ENCODE peak calls at places on chromosomes 4 and X, in five cellular contexts. Y is MCF 10A, I is AG09309, W is fibroblast of mammary gland, N is Calu3. U is an unnamed sample.

GRCh38 chr4:7769936-7770674 is 169.6 kb downstream of the AFAP1 start:
- DNase-seq in Y (peak), I (no peak), W (peak), N (peak), U (no peak)

GRCh38 chr4:173486714-173487392 is 43.2 kb downstream of the HAND2 start:
- DNase-seq in Y (no peak), I (no peak), W (no peak), N (no peak), U (no peak)

GRCh38 chr4:102868153-102868781 is 525 bp upstream of the CISD2 start:
- DNase-seq in Y (no peak), I (no peak), W (no peak), N (peak), U (no peak)

GRCh38 chr4:185119927-185120630 is 23.0 kb upstream of the SLC25A4 start:
- DNase-seq in Y (no peak), I (no peak), W (no peak), N (no peak), U (no peak)

GRCh38 chrX:154775611-154776349 is 13.1 kb downstream of the DKC1 start:
- DNase-seq in Y (peak), I (no peak), W (peak), N (no peak), U (no peak)

GRCh38 chrX:152652467-152652866 is 14.8 kb downstream of the GABRQ start:
- DNase-seq in Y (no peak), I (no peak), W (no peak), N (no peak), U (no peak)

GRCh38 chr4:165974647-165975335 is 101.8 kb downstream of the TLL1 start:
- DNase-seq in Y (no peak), I (no peak), W (peak), N (no peak), U (no peak)

GRCh38 chr4:159070742-159071141 is 32.1 kb upstream of the RAPGEF2 start:
- DNase-seq in Y (peak), I (peak), W (peak), N (no peak), U (no peak)

GRCh38 chr4:8643441-8643840 is 50.9 kb downstream of the CPZ start:
- DNase-seq in Y (no peak), I (no peak), W (no peak), N (no peak), U (no peak)

GRCh38 chr4:96315815-96316214 is 475.9 kb downstream of the PDHA2 start:
- DNase-seq in Y (peak), I (no peak), W (no peak), N (no peak), U (no peak)

GRCh38 chr4:100823066-100823992 is 305.5 kb upstream of the EMCN start:
- DNase-seq in Y (peak), I (peak), W (peak), N (no peak), U (no peak)

GRCh38 chrX:10103023-10103422 is 53.8 kb upstream of the CLCN4 start:
- DNase-seq in Y (peak), I (peak), W (peak), N (no peak), U (no peak)

GRCh38 chr4:166527500-166527899 is 654.5 kb downstream of the TLL1 start:
- DNase-seq in Y (no peak), I (peak), W (peak), N (no peak), U (no peak)

GRCh38 chr4:138494931-138495330 is 252.8 kb upstream of the SLC7A11 start:
- DNase-seq in Y (peak), I (no peak), W (peak), N (peak), U (no peak)

GRCh38 chr4:103996059-103996458 is 276.3 kb upstream of the TACR3 start:
- DNase-seq in Y (peak), I (no peak), W (peak), N (no peak), U (no peak)

GRCh38 chr4:11232004-11232403 is 196.7 kb downstream of the HS3ST1 start:
- DNase-seq in Y (peak), I (no peak), W (no peak), N (no peak), U (no peak)

GRCh38 chr4:19213388-19213787 is 1038.3 kb upstream of the SLIT2 start:
- DNase-seq in Y (no peak), I (no peak), W (peak), N (no peak), U (no peak)

GRCh38 chr4:1244081-1244977 is 4.6 kb downstream of the CTBP1 start:
- DNase-seq in Y (no peak), I (no peak), W (no peak), N (no peak), U (no peak)

GRCh38 chrX:107747596-107748161 is 27.9 kb downstream of the TSC22D3 start:
- DNase-seq in Y (peak), I (no peak), W (peak), N (peak), U (no peak)

DNA sequence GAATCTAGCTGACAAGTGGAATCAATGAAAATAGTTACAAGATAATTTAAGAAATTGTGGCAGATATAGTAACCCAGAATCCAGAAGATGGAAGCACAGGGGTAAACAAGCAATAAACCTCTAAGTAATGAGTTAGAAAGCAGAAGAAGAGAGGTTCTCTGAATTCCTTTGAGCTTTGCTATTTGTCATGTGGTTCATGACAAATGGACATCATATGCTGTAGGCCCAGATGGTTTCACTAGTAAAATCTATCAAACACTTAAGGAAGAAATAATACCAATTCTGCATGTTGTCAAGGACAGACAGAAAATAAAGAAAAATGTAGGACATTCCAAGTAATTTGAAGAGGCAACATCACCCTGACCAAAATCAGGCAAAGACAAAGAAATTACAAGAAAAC is 480.8 kb upstream of the INTU start:
- DNase-seq in Y (no peak), I (no peak), W (no peak), N (no peak), U (no peak)
- TF ChIP-seq CTCF in Y (no peak), I (no peak), W (no peak), N (no peak), U (no peak)

GRCh38 chr4:47690611-47691010 is 147.3 kb downstream of the CORIN start:
- DNase-seq in Y (no peak), I (no peak), W (no peak), N (no peak), U (no peak)

GRCh38 chr4:47686294-47686872 is 151.5 kb downstream of the CORIN start:
- DNase-seq in Y (peak), I (no peak), W (peak), N (peak), U (no peak)
- TF ChIP-seq CTCF in Y (peak), I (peak), W (peak), N (peak), U (peak)

GRCh38 chrX:112053169-112053568 is 29.4 kb downstream of the TRPC5 start:
- DNase-seq in Y (no peak), I (no peak), W (no peak), N (no peak), U (no peak)

GRCh38 chrX:112043997-112044396 is 38.6 kb downstream of the TRPC5 start:
- DNase-seq in Y (peak), I (no peak), W (peak), N (peak), U (no peak)

GRCh38 chrX:112051546-112051945 is 31.0 kb downstream of the TRPC5 start:
- DNase-seq in Y (peak), I (no peak), W (no peak), N (no peak), U (no peak)

GRCh38 chrX:112048707-112049106 is 33.9 kb downstream of the TRPC5 start:
- DNase-seq in Y (no peak), I (no peak), W (no peak), N (no peak), U (no peak)
- TF ChIP-seq CTCF in Y (no peak), I (no peak), W (no peak), N (no peak), U (no peak)

DNA sequence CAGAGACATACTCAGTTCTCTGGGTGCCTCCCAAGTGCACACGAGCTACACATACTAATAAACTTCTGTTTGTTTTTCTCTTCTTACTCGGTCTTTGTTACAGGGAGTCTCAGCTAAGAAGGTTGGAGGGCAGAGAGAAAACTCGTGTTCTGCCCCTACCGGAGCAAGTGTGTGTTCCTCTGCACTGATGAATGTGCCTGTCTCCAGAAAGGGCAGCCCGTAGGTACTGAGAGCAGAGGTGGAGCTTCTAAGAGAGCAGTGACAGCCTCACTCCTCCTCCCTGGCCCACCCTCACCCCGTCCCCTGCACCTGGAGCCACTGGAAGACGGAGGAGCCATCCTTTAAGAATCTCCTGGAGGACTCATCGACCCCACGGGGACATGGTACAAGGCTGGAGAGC is 67.6 kb downstream of the MTNR1A start:
- DNase-seq in Y (no peak), I (no peak), W (no peak), N (no peak), U (no peak)
- TF ChIP-seq CTCF in Y (no peak), I (no peak), W (no peak), N (no peak), U (no peak)

GRCh38 chrX:24561121-24561520 is 86.0 kb downstream of the PCYT1B start:
- DNase-seq in Y (peak), I (no peak), W (peak), N (no peak), U (no peak)
- TF ChIP-seq CTCF in Y (peak), I (peak), W (peak), N (no peak), U (no peak)

DNA sequence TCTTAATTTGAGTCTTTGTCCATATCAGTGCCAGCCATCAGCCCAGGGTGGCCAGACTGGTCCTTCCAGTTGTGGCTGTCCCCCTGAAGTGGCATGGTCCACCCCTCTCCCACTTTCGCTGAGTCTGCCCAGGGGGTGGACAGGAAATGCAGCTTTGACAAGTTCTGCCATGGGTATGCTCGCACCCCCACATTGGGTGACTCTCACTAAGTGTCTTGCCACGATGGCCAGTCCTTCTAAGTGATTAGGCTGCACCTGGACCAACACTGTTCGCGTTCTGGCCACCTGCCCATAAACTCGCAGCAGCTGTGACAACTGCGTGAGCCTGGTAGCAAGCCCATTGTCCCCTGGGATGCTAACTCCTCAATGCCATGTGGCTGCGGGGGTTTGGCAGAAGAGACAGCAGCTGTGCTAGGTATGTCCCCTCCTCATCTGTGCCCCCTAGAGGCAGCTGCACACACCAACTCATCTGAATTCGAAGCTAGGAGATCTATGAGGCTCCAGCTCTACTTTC is 10.0 kb upstream of the LNX1 start:
- DNase-seq in Y (peak), I (no peak), W (no peak), N (peak), U (no peak)
- TF ChIP-seq CTCF in Y (peak), I (peak), W (peak), N (no peak), U (no peak)

GRCh38 chrX:72240976-72241375 is 2.1 kb upstream of the ERCC6L start:
- DNase-seq in Y (no peak), I (no peak), W (no peak), N (no peak), U (no peak)

GRCh38 chrX:72247206-72247944 is 8.5 kb upstream of the ERCC6L start:
- DNase-seq in Y (peak), I (no peak), W (peak), N (peak), U (no peak)

GRCh38 chrX:72243472-72243871 is 4.6 kb upstream of the ERCC6L start:
- DNase-seq in Y (peak), I (no peak), W (peak), N (no peak), U (no peak)

GRCh38 chrX:72245461-72246089 is 6.7 kb upstream of the ERCC6L start:
- DNase-seq in Y (peak), I (no peak), W (peak), N (peak), U (no peak)
- TF ChIP-seq CTCF in Y (peak), I (peak), W (peak), N (peak), U (peak)

GRCh38 chr4:155353923-155354540 is 22.7 kb downstream of the MAP9 start:
- DNase-seq in Y (peak), I (peak), W (peak), N (peak), U (peak)
- TF ChIP-seq CTCF in Y (peak), I (peak), W (peak), N (peak), U (peak)